ENCODE peak calls at places on chromosome 16, in ten cellular contexts. G is colonic mucosa, A is WTC11, N is psoas muscle, M is pancreas, T is D721Med, B is left ventricle myocardium inferior, K is fibroblast of the aortic adventitia, Y is AG04450, S is astrocyte of the spinal cord. U is an unnamed sample.

GRCh38 chr16:59597269-59597668 is 863.2 kb upstream of the GOT2 start:
- DNase-seq in M (no peak), A (no peak), G (no peak), B (no peak), K (no peak), N (no peak), T (no peak), Y (no peak), S (no peak), U (no peak)

GRCh38 chr16:81873843-81874752 is 95.0 kb downstream of the PLCG2 start:
- DNase-seq in A (peak; percentile 77), T (no peak), N (peak; percentile 41), Y (no peak), G (peak; percentile 51), K (peak; percentile 40), M (peak; percentile 73), B (peak; percentile 30), S (peak; percentile 26), U (peak; percentile 49)

GRCh38 chr16:67883872-67884261 is 818 bp upstream of the NRN1L start:
- DNase-seq in S (peak; percentile 38), G (peak; percentile 64), T (peak; percentile 53), Y (no peak), A (peak; percentile 88), N (peak; percentile 64), M (peak; percentile 90), K (peak; percentile 40), B (peak; percentile 54), U (peak; percentile 61)

GRCh38 chr16:66662445-66663194 is 33.9 kb downstream of the CMTM4 start:
- DNase-seq in K (peak; percentile 59), M (no peak), N (no peak), B (no peak), S (peak; percentile 51), T (no peak), A (no peak), G (no peak), Y (no peak), U (no peak)

GRCh38 chr16:47018223-47018891 is 44.9 kb upstream of the DNAJA2 start:
- DNase-seq in B (no peak), G (peak; percentile 28), N (no peak), Y (no peak), A (peak; percentile 56), M (peak; percentile 64), T (no peak), S (peak; percentile 5), K (peak; percentile 20), U (no peak)

GRCh38 chr16:23979426-23979825 is 143.6 kb downstream of the PRKCB start:
- DNase-seq in T (no peak), M (no peak), N (no peak), A (no peak), Y (no peak), B (no peak), S (no peak), K (no peak), G (no peak), U (no peak)

GRCh38 chr16:71600822-71601221 is 23.9 kb upstream of the TAT start:
- DNase-seq in G (no peak), T (no peak), Y (no peak), M (no peak), N (no peak), A (no peak), K (no peak), B (no peak), S (no peak), U (no peak)

GRCh38 chr16:85934210-85934609 is 35.2 kb downstream of the IRF8 start:
- DNase-seq in G (no peak), N (no peak), A (no peak), T (no peak), K (no peak), S (no peak), B (no peak), Y (no peak), M (no peak), U (no peak)

GRCh38 chr16:11047057-11047456 is 102.7 kb downstream of the CLEC16A start:
- DNase-seq in A (no peak), T (no peak), M (no peak), N (no peak), B (no peak), K (peak; percentile 90), S (peak; percentile 69), G (no peak), Y (peak; percentile 72), U (no peak)

GRCh38 chr16:23836404-23837291 is 865 bp downstream of the PRKCB start:
- DNase-seq in S (no peak), A (peak; percentile 74), M (peak; percentile 61), G (peak; percentile 29), N (peak; percentile 19), T (no peak), B (peak; percentile 19), K (no peak), Y (no peak), U (no peak)

GRCh38 chr16:49701867-49702494 is 153.9 kb downstream of the ZNF423 start:
- DNase-seq in Y (no peak), S (peak; percentile 72), K (peak; percentile 64), T (no peak), M (no peak), N (peak; percentile 76), B (peak; percentile 76), G (peak; percentile 50), A (peak; percentile 77), U (peak; percentile 63)

GRCh38 chr16:1046271-1046955 is 26.1 kb upstream of the SSTR5 start:
- DNase-seq in B (no peak), T (no peak), M (no peak), N (no peak), K (no peak), G (no peak), A (no peak), Y (no peak), S (no peak), U (no peak)

GRCh38 chr16:2476345-2476720 is 1.4 kb downstream of the TBC1D24 start:
- DNase-seq in Y (no peak), T (no peak), S (no peak), B (no peak), G (no peak), A (no peak), N (no peak), M (no peak), K (no peak), U (no peak)

GRCh38 chr16:54284931-54285413 is 1.6 kb downstream of the IRX3 start:
- DNase-seq in T (no peak), G (no peak), S (peak; percentile 37), B (no peak), A (peak; percentile 20), Y (no peak), N (no peak), K (peak; percentile 25), M (no peak), U (no peak)

GRCh38 chr16:1788095-1788707 is 5.3 kb downstream of the IGFALS start:
- DNase-seq in T (no peak), N (peak; percentile 13), B (no peak), K (no peak), S (no peak), G (no peak), M (no peak), Y (no peak), A (no peak), U (no peak)

GRCh38 chr16:7303014-7303676 is 29.5 kb upstream of the RBFOX1 start:
- DNase-seq in A (no peak), S (no peak), Y (no peak), B (peak; percentile 20), G (no peak), T (no peak), N (no peak), M (no peak), K (no peak), U (no peak)
- TF ChIP-seq CTCF in A (no peak), S (no peak), Y (no peak), B (peak; percentile 43), G (no peak), T (no peak), N (peak; percentile 15), M (no peak), K (no peak), U (no peak)

DNA sequence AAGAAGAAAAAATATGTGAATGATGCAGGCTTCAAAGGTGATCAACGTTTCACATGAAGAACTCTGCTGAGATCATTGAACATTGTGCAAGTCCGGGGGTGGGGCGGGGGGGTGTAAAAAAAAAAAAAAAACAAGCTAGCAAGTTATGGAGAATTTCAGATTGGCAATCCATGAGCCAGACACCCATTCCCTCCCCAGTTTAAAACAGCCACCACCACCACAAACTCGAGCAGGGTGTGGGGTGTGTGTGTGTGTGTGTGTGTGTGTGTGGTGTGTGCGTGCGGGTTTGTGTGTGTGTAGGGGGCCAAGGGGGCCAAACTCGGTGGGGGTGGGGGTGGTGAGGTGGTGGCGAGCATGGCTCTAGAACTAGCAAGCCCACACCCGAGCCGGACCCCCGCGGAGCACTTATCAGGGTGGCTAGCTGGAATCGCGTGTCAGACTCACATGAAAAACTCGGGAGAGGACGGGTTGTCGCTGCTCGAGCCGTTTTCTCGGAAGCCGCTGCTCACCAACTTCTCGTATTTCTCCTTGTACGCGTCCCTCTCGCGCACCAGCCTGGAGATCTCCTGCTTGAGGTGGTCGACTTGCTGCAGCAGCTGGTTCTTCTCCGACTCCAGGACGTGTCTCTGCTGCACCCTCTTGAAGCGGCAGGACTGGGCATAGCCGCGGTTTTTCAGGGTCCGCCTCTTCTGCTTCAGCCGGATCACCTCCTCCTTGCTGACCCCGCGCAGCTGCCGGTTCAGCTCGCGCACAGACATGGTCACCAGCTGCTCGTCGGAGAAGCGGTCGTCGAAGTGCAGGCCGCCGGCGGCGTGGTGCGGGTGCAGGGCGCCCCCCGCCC is 2.0 kb downstream of the MAF start:
- DNase-seq in B (peak; percentile 62), K (no peak), Y (no peak), M (peak; percentile 69), T (no peak), A (peak; percentile 60), S (peak; percentile 52), G (peak; percentile 29), N (peak; percentile 67), U (peak; percentile 44)
- TF ChIP-seq CTCF in B (peak; percentile 51), K (no peak), Y (no peak), M (no peak), T (peak; percentile 17), A (no peak), S (peak; percentile 8), G (no peak), N (peak; percentile 33), U (peak; percentile 7)

DNA sequence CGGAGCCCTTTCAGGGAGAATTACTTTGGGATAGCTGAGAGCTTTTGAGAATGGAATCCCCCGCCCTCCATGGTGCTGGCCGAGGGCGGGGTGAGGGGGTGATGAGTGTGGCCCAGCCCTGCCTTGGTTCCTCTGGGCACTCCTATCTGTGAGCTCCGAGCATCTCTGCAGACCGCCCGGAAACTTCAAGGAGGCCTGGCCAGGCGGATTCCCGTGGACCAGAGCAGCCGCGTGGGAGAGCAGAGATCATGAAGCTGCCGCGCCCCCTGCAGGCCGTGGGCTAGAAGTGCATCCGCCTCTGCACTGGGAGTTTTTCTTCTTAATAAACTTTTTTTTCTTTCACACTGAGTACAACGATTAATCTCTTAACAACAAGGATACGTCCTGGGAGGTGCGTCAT is 392.9 kb upstream of the EEF2KMT start:
- DNase-seq in G (peak; percentile 55), B (no peak), K (no peak), N (peak; percentile 22), M (no peak), A (peak; percentile 67), Y (no peak), T (no peak), S (no peak), U (no peak)
- TF ChIP-seq CTCF in G (peak; percentile 79), B (peak; percentile 46), K (peak; percentile 10), N (peak; percentile 25), M (peak; percentile 17), A (peak; percentile 98), Y (peak; percentile 9), T (peak; percentile 79), S (peak; percentile 48), U (peak; percentile 23)

DNA sequence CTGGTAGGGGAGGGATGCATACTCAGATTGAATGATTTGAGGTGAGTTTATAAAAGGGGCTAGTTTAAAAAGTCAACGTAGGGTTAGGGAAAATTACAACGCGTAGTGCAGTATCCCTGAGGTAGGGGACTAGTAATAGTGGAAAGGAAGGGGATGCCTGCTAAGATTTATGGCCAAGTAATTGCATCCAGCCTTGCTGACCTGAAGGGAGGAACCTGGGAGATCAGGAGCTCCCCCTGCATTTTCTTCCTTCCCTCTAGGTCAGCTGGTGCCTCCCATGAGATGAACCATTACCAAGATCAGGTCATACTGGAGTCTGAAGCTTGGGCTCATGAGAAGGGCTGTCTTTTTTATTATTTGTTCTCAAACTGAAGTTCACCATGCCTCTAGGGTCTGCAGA is 606.6 kb downstream of the TMEM114 start:
- DNase-seq in T (no peak), B (no peak), A (no peak), N (no peak), K (no peak), G (no peak), Y (no peak), S (no peak), M (no peak), U (no peak)
- TF ChIP-seq CTCF in T (no peak), B (no peak), A (no peak), N (no peak), K (no peak), G (no peak), Y (no peak), S (no peak), M (no peak), U (no peak)